ENCODE peak calls at places on chromosomes 2 and 18, in eight cellular contexts. T is endodermal cell; U is WTC11; Z is pancreas; B is cardiac muscle cell; P is fibroblast of pulmonary artery; C is fibroblast of the aortic adventitia; Y is CD4-positive, alpha-beta T cell. W is an unnamed sample.
A peak's percentile ranks its signal among the peaks of the same experiment; 100 is the strongest.

GRCh38 chr2:157480182-157480961 is 36.5 kb upstream of the CYTIP start:
- DNase-seq in T (no peak), Y (no peak), P (peak; percentile 69), C (peak; percentile 75), U (no peak), B (peak; percentile 75), Z (peak; percentile 58), W (no peak)

GRCh38 chr18:5146093-5146492 is 51.0 kb downstream of the AKAIN1 start:
- DNase-seq in P (no peak), B (no peak), Y (no peak), Z (no peak), T (no peak), C (no peak), U (no peak), W (no peak)

GRCh38 chr2:100623033-100623715 is 60.4 kb downstream of the PDCL3 start:
- DNase-seq in Y (no peak), C (no peak), U (no peak), P (no peak), Z (no peak), B (no peak), T (no peak), W (no peak)

GRCh38 chr2:100114011-100114433 is 28.4 kb downstream of the AFF3 start:
- DNase-seq in U (no peak), P (no peak), B (no peak), T (no peak), C (no peak), Y (no peak), Z (no peak), W (no peak)

GRCh38 chr18:24427484-24427883 is 1.0 kb downstream of the IMPACT start:
- DNase-seq in Z (no peak), B (peak; percentile 33), P (peak; percentile 34), T (peak; percentile 38), C (peak; percentile 11), Y (no peak), U (no peak), W (no peak)

GRCh38 chr18:27668126-27668525 is 483.0 kb upstream of the CHST9 start:
- DNase-seq in P (no peak), U (no peak), Z (no peak), Y (no peak), T (no peak), B (no peak), C (no peak), W (no peak)

GRCh38 chr2:105858868-105859693 is 114.4 kb downstream of the NCK2 start:
- DNase-seq in C (no peak), T (peak; percentile 17), P (no peak), U (no peak), B (no peak), Z (no peak), Y (no peak), W (no peak)

GRCh38 chr2:201680743-201681142 is 17.7 kb downstream of the MPP4 start:
- DNase-seq in Z (peak; percentile 55), Y (no peak), P (peak; percentile 16), U (peak; percentile 80), B (peak; percentile 12), T (peak; percentile 90), C (no peak), W (no peak)

GRCh38 chr18:68568364-68568763 is 146.5 kb downstream of the TMX3 start:
- DNase-seq in C (no peak), Y (no peak), U (no peak), P (no peak), T (no peak), B (no peak), Z (no peak), W (no peak)

GRCh38 chr2:12326449-12327190 is 390.1 kb upstream of the TRIB2 start:
- DNase-seq in B (no peak), C (no peak), T (peak; percentile 79), U (peak; percentile 38), P (no peak), Y (no peak), Z (no peak), W (no peak)

GRCh38 chr2:175107146-175107545 is 60.9 kb downstream of the ATF2 start:
- DNase-seq in Z (no peak), U (no peak), B (no peak), Y (no peak), P (no peak), T (no peak), C (no peak), W (no peak)

GRCh38 chr18:65901522-65901921 is 150.7 kb downstream of the CDH7 start:
- DNase-seq in Y (no peak), T (no peak), P (no peak), Z (no peak), C (no peak), U (no peak), B (no peak), W (no peak)

GRCh38 chr2:168460561-168460960 is 4.5 kb downstream of the CERS6 start:
- DNase-seq in Z (no peak), U (no peak), C (no peak), Y (no peak), P (no peak), B (no peak), T (no peak), W (no peak)

GRCh38 chr2:173353556-173353955 is 1.1 kb upstream of the CDCA7 start:
- DNase-seq in P (no peak), T (no peak), U (no peak), B (no peak), C (no peak), Y (no peak), Z (no peak), W (no peak)

GRCh38 chr2:50448556-50448955 is 583.4 kb downstream of the NRXN1 start:
- DNase-seq in T (no peak), U (no peak), Y (no peak), P (no peak), C (no peak), B (no peak), Z (no peak), W (no peak)
- TF ChIP-seq CTCF in T (no peak), U (no peak), Y (no peak), P (no peak), C (no peak), B (no peak), Z (no peak), W (no peak)

GRCh38 chr2:233063269-233063975 is 3.3 kb downstream of the INPP5D start:
- DNase-seq in U (peak; percentile 60), P (no peak), Z (peak; percentile 36), T (peak; percentile 90), C (no peak), B (no peak), Y (no peak), W (no peak)
- TF ChIP-seq CTCF in U (no peak), P (no peak), Z (no peak), T (peak; percentile 70), C (no peak), B (no peak), Y (no peak), W (peak; percentile 7)

GRCh38 chr2:34570266-34570872 is 971.3 kb upstream of the FAM98A start:
- DNase-seq in P (no peak), B (no peak), U (peak; percentile 23), C (no peak), T (peak; percentile 67), Y (no peak), Z (no peak), W (no peak)
- TF ChIP-seq CTCF in P (no peak), B (no peak), U (no peak), C (no peak), T (peak; percentile 77), Y (no peak), Z (peak; percentile 28), W (peak; percentile 74)

DNA sequence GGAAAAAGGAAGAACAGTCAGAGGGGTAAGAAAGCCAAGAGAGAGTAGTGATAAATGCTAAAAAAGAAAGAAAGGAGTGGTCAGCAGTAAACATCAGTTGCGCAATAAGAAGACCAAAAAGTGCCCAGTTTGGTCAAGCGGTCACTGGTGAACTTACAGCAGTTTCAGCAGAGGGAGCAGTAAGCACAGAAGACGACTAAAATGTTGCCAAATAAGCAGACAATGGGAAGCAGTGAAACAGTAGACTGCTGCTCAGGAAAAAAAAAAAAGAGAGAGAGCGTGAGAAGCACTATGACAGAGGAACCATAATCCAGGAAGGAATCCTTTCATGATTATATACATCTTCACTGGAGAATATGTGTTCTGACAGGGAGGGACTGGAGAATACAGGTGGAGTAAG is 45.8 kb downstream of the DNAJC10 start:
- DNase-seq in Z (no peak), P (peak; percentile 78), U (no peak), B (peak; percentile 72), Y (no peak), C (peak; percentile 74), T (no peak), W (peak; percentile 16)
- TF ChIP-seq CTCF in Z (no peak), P (peak; percentile 34), U (no peak), B (peak; percentile 22), Y (no peak), C (peak; percentile 22), T (peak; percentile 21), W (peak; percentile 17)

GRCh38 chr18:78984941-78985784 is 5.5 kb downstream of the SALL3 start:
- DNase-seq in B (peak; percentile 51), Z (no peak), C (peak; percentile 3), Y (no peak), T (peak; percentile 92), P (peak; percentile 29), U (peak; percentile 65), W (no peak)
- TF ChIP-seq CTCF in B (peak; percentile 26), Z (no peak), C (peak; percentile 11), Y (no peak), T (peak; percentile 79), P (no peak), U (no peak), W (peak; percentile 58)

DNA sequence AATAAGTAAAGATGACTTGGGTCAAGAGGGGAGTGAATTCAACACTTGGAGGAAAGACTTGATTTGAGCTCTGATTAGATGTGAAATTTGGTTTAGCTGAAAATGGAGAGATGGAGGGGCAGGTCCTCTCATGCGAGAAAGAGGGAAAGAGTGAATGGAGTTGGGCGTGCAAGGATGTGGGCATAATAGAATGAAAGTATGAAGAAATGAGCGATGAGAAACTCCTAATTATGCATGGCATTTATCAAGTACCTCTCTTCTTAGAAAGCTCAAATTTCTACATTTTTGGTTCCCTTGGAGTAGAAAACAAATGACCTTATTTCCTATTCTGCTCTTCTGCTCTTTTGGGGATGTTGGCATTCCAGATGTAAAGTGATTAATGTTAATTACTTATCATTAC is 161.5 kb downstream of the PHLPP1 start:
- DNase-seq in Z (no peak), B (no peak), U (no peak), T (no peak), C (no peak), P (peak; percentile 6), Y (no peak), W (no peak)
- TF ChIP-seq CTCF in Z (no peak), B (no peak), U (no peak), T (no peak), C (no peak), P (no peak), Y (no peak), W (no peak)

GRCh38 chr2:20666364-20667150 is at the start of gene GDF7:
- DNase-seq in Z (no peak), C (peak; percentile 6), P (no peak), T (peak; percentile 83), U (peak; percentile 72), Y (no peak), B (no peak), W (no peak)
- TF ChIP-seq CTCF in Z (no peak), C (no peak), P (no peak), T (peak; percentile 70), U (peak; percentile 31), Y (no peak), B (peak; percentile 18), W (peak; percentile 17)

W was measured in epithelial cell of proximal tubule.